ENCODE peak calls at places on chromosomes 11 and 22, in five cellular contexts. X, P, D, E and H are unnamed samples.

GRCh38 chr11:11149671-11150459 is 203.2 kb downstream of the CSNK2A3 start:
- DNase-seq in X (no peak), P (no peak), D (no peak), E (no peak), H (no peak)

GRCh38 chr22:50674606-50675552 is 2.3 kb downstream of the SHANK3 start:
- DNase-seq in X (peak; percentile 81), P (peak; percentile 63), D (no peak), E (peak; percentile 59), H (peak; percentile 21)

GRCh38 chr11:15127341-15127740 is 12.6 kb downstream of the INSC start:
- DNase-seq in X (no peak), P (no peak), D (no peak), E (no peak), H (no peak)

GRCh38 chr11:20031155-20032001 is 128.9 kb downstream of the DBX1 start:
- DNase-seq in X (no peak), P (no peak), D (no peak), E (no peak), H (no peak)

GRCh38 chr11:12133539-12134238 is 23.3 kb downstream of the MICAL2 start:
- DNase-seq in X (no peak), P (no peak), D (no peak), E (no peak), H (no peak)

GRCh38 chr11:47393163-47394049 is 15.0 kb upstream of the SLC39A13 start:
- DNase-seq in X (no peak), P (peak; percentile 73), D (no peak), E (no peak), H (no peak)

GRCh38 chr11:75474878-75475766 is 42.1 kb upstream of the KLHL35 start:
- DNase-seq in X (peak; percentile 70), P (peak; percentile 86), D (peak; percentile 25), E (no peak), H (peak; percentile 76)

GRCh38 chr11:63610604-63611394 is 3.4 kb downstream of the PLAAT3 start:
- DNase-seq in X (no peak), P (peak; percentile 59), D (no peak), E (no peak), H (no peak)

GRCh38 chr11:11211186-11211585 is 141.9 kb downstream of the CSNK2A3 start:
- DNase-seq in X (no peak), P (no peak), D (no peak), E (no peak), H (no peak)

GRCh38 chr11:86596861-86597632 is 75.4 kb downstream of the ME3 start:
- DNase-seq in X (no peak), P (no peak), D (no peak), E (no peak), H (no peak)

GRCh38 chr22:20959578-20960461 is 7.2 kb upstream of the AIFM3 start:
- DNase-seq in X (no peak), P (no peak), D (no peak), E (no peak), H (no peak)

GRCh38 chr22:19958083-19959042 is 16.7 kb upstream of the TXNRD2 start:
- DNase-seq in X (no peak), P (no peak), D (no peak), E (no peak), H (no peak)

GRCh38 chr11:17864478-17864941 is 129.9 kb downstream of the KCNC1 start:
- DNase-seq in X (no peak), P (no peak), D (no peak), E (no peak), H (no peak)

GRCh38 chr22:24471570-24471969 is 23.6 kb upstream of the UPB1 start:
- DNase-seq in X (no peak), P (peak; percentile 80), D (no peak), E (no peak), H (no peak)

GRCh38 chr11:27084407-27084985 is 43.9 kb downstream of the BBOX1 start:
- DNase-seq in X (no peak), P (no peak), D (no peak), E (no peak), H (no peak)

GRCh38 chr22:27756212-27756660 is 45.3 kb downstream of the MN1 start:
- DNase-seq in X (no peak), P (no peak), D (no peak), E (no peak), H (no peak)